ENCODE peak calls at places on chromosomes 4 and X, in seven cellular contexts. One of them, this sample, is unnamed.

GRCh38 chrX:71991164-71991563 is 80.5 kb downstream of the NHSL2 start:
- DNase-seq in iPS-NIHi11: no peak
- DNase-seq in fibroblast of pulmonary artery: no peak
- DNase-seq in ureter: no peak
- DNase-seq in renal cortical epithelial cell: no peak
- DNase-seq in T-cell: no peak
- DNase-seq in LoVo: no peak
- DNase-seq in this sample: no peak

GRCh38 chr4:113584407-113585150 is 177.0 kb downstream of the CAMK2D start:
- DNase-seq in LoVo: peak
- DNase-seq in ureter: no peak
- DNase-seq in iPS-NIHi11: peak
- DNase-seq in renal cortical epithelial cell: peak
- DNase-seq in fibroblast of pulmonary artery: peak
- DNase-seq in T-cell: no peak
- DNase-seq in this sample: peak

GRCh38 chr4:173448919-173449641 is 50.2 kb upstream of the SCRG1 start:
- DNase-seq in LoVo: no peak
- DNase-seq in fibroblast of pulmonary artery: no peak
- DNase-seq in iPS-NIHi11: no peak
- DNase-seq in renal cortical epithelial cell: no peak
- DNase-seq in ureter: no peak
- DNase-seq in T-cell: no peak
- DNase-seq in this sample: no peak

GRCh38 chrX:49919617-49920016 is 2.8 kb upstream of the CLCN5 start:
- DNase-seq in fibroblast of pulmonary artery: peak
- DNase-seq in ureter: peak
- DNase-seq in renal cortical epithelial cell: no peak
- DNase-seq in iPS-NIHi11: peak
- DNase-seq in T-cell: peak
- DNase-seq in LoVo: no peak
- DNase-seq in this sample: peak

GRCh38 chr4:13218316-13218958 is 265.7 kb downstream of the RAB28 start:
- DNase-seq in ureter: no peak
- DNase-seq in T-cell: no peak
- DNase-seq in renal cortical epithelial cell: no peak
- DNase-seq in LoVo: no peak
- DNase-seq in fibroblast of pulmonary artery: no peak
- DNase-seq in iPS-NIHi11: no peak
- DNase-seq in this sample: no peak

GRCh38 chr4:42628740-42629139 is 28.2 kb downstream of the ATP8A1 start:
- DNase-seq in iPS-NIHi11: no peak
- DNase-seq in renal cortical epithelial cell: no peak
- DNase-seq in T-cell: no peak
- DNase-seq in fibroblast of pulmonary artery: no peak
- DNase-seq in LoVo: no peak
- DNase-seq in ureter: no peak
- DNase-seq in this sample: no peak

GRCh38 chr4:112857461-112857860 is 192.0 kb upstream of the ANK2 start:
- DNase-seq in renal cortical epithelial cell: peak
- DNase-seq in T-cell: no peak
- DNase-seq in fibroblast of pulmonary artery: peak
- DNase-seq in ureter: no peak
- DNase-seq in iPS-NIHi11: peak
- DNase-seq in LoVo: peak
- DNase-seq in this sample: peak

GRCh38 chr4:27048350-27049100 is 187.9 kb downstream of the STIM2 start:
- DNase-seq in LoVo: peak
- DNase-seq in T-cell: no peak
- DNase-seq in iPS-NIHi11: peak
- DNase-seq in fibroblast of pulmonary artery: peak
- DNase-seq in renal cortical epithelial cell: peak
- DNase-seq in ureter: peak
- DNase-seq in this sample: peak

GRCh38 chr4:186144180-186144579 is 39.7 kb downstream of the FAM149A start:
- DNase-seq in T-cell: no peak
- DNase-seq in fibroblast of pulmonary artery: peak
- DNase-seq in LoVo: peak
- DNase-seq in iPS-NIHi11: peak
- DNase-seq in ureter: peak
- DNase-seq in renal cortical epithelial cell: peak
- DNase-seq in this sample: peak

GRCh38 chr4:30840571-30840970 is 120.4 kb downstream of the PCDH7 start:
- DNase-seq in iPS-NIHi11: no peak
- DNase-seq in LoVo: no peak
- DNase-seq in ureter: no peak
- DNase-seq in fibroblast of pulmonary artery: no peak
- DNase-seq in T-cell: no peak
- DNase-seq in renal cortical epithelial cell: no peak
- DNase-seq in this sample: no peak

GRCh38 chr4:56613101-56613862 is 67.8 kb downstream of the HOPX start:
- DNase-seq in T-cell: no peak
- DNase-seq in LoVo: peak
- DNase-seq in renal cortical epithelial cell: peak
- DNase-seq in fibroblast of pulmonary artery: peak
- DNase-seq in iPS-NIHi11: no peak
- DNase-seq in ureter: no peak
- DNase-seq in this sample: peak

GRCh38 chr4:138912714-138913340 is 102.8 kb upstream of the NOCT start:
- DNase-seq in LoVo: no peak
- DNase-seq in T-cell: no peak
- DNase-seq in iPS-NIHi11: no peak
- DNase-seq in fibroblast of pulmonary artery: peak
- DNase-seq in renal cortical epithelial cell: no peak
- DNase-seq in ureter: no peak
- DNase-seq in this sample: no peak

GRCh38 chrX:106917830-106918500 is 2.2 kb upstream of the CLDN2 start:
- DNase-seq in iPS-NIHi11: no peak
- DNase-seq in LoVo: peak
- DNase-seq in ureter: no peak
- DNase-seq in fibroblast of pulmonary artery: peak
- DNase-seq in renal cortical epithelial cell: peak
- DNase-seq in T-cell: peak
- DNase-seq in this sample: peak

GRCh38 chr4:184824081-184824775 is 1.5 kb downstream of the ACSL1 start:
- DNase-seq in T-cell: no peak
- DNase-seq in iPS-NIHi11: no peak
- DNase-seq in ureter: no peak
- DNase-seq in renal cortical epithelial cell: no peak
- DNase-seq in fibroblast of pulmonary artery: no peak
- DNase-seq in LoVo: no peak
- DNase-seq in this sample: no peak

GRCh38 chr4:5927116-5927515 is 34.2 kb upstream of the CRMP1 start:
- DNase-seq in ureter: no peak
- DNase-seq in renal cortical epithelial cell: no peak
- DNase-seq in fibroblast of pulmonary artery: no peak
- DNase-seq in LoVo: no peak
- DNase-seq in iPS-NIHi11: no peak
- DNase-seq in T-cell: no peak
- DNase-seq in this sample: no peak

GRCh38 chr4:40511017-40511614 is 118.5 kb downstream of the RBM47 start:
- DNase-seq in ureter: no peak
- DNase-seq in iPS-NIHi11: no peak
- DNase-seq in renal cortical epithelial cell: no peak
- DNase-seq in T-cell: no peak
- DNase-seq in LoVo: no peak
- DNase-seq in fibroblast of pulmonary artery: no peak
- DNase-seq in this sample: no peak

GRCh38 chr4:56134272-56134671 is 185.5 kb downstream of the CEP135 start:
- DNase-seq in renal cortical epithelial cell: no peak
- DNase-seq in T-cell: no peak
- DNase-seq in iPS-NIHi11: peak
- DNase-seq in LoVo: no peak
- DNase-seq in ureter: no peak
- DNase-seq in fibroblast of pulmonary artery: peak
- DNase-seq in this sample: no peak

GRCh38 chrX:48702032-48702431 is 5.5 kb downstream of the SUV39H1 start:
- DNase-seq in fibroblast of pulmonary artery: no peak
- DNase-seq in renal cortical epithelial cell: no peak
- DNase-seq in ureter: no peak
- DNase-seq in LoVo: no peak
- DNase-seq in iPS-NIHi11: no peak
- DNase-seq in T-cell: no peak
- DNase-seq in this sample: no peak

GRCh38 chrX:146934256-146934655 is 119.7 kb upstream of the CXorf51A start:
- DNase-seq in LoVo: no peak
- DNase-seq in ureter: no peak
- DNase-seq in iPS-NIHi11: no peak
- DNase-seq in fibroblast of pulmonary artery: no peak
- DNase-seq in renal cortical epithelial cell: no peak
- DNase-seq in T-cell: no peak
- DNase-seq in this sample: no peak

GRCh38 chr4:116881077-116881476 is 204.3 kb downstream of the TRAM1L1 start:
- DNase-seq in ureter: no peak
- DNase-seq in T-cell: no peak
- DNase-seq in iPS-NIHi11: no peak
- DNase-seq in fibroblast of pulmonary artery: no peak
- DNase-seq in LoVo: no peak
- DNase-seq in renal cortical epithelial cell: peak
- DNase-seq in this sample: no peak

GRCh38 chrX:9293903-9294302 is 171.0 kb upstream of the TBL1X start:
- DNase-seq in fibroblast of pulmonary artery: no peak
- DNase-seq in LoVo: no peak
- DNase-seq in ureter: no peak
- DNase-seq in renal cortical epithelial cell: no peak
- DNase-seq in iPS-NIHi11: no peak
- DNase-seq in T-cell: no peak
- DNase-seq in this sample: no peak